ENCODE peak calls at places on chromosomes 2 and 18, in ten cellular contexts. R is aorta, J is skeletal muscle cell, P is right lobe of liver, C is upper lobe of right lung, O is cardiac fibroblast, A is mammary epithelial cell, H is astrocyte of the cerebellum, X is NB4, M is IMR-90. E is an unnamed sample.

GRCh38 chr2:45567974-45568789 is 42.9 kb downstream of the SRBD1 start:
- DNase-seq in J (no peak), M (peak; percentile 7), P (no peak), O (peak; percentile 49), X (peak; percentile 95), H (no peak), R (no peak), A (no peak), C (no peak), E (no peak)

GRCh38 chr2:122191331-122191730 is 435.9 kb downstream of the TSN start:
- DNase-seq in H (no peak), A (peak; percentile 46), J (no peak), P (no peak), X (peak; percentile 51), M (no peak), O (peak; percentile 81), R (no peak), C (no peak), E (no peak)

GRCh38 chr2:116109471-116109870 is 1667.0 kb downstream of the DPP10 start:
- DNase-seq in J (no peak), C (no peak), O (no peak), M (no peak), A (no peak), X (no peak), H (no peak), R (no peak), P (no peak), E (no peak)

GRCh38 chr18:78743078-78743477 is 236.5 kb upstream of the SALL3 start:
- DNase-seq in J (no peak), P (peak; percentile 40), M (no peak), H (no peak), X (no peak), R (no peak), A (no peak), C (no peak), O (no peak), E (no peak)

GRCh38 chr2:98379311-98380202 is 33.3 kb downstream of the CNGA3 start:
- DNase-seq in M (no peak), P (no peak), A (peak; percentile 34), H (no peak), J (no peak), X (no peak), O (no peak), R (no peak), C (no peak), E (no peak)

GRCh38 chr2:172806426-172807008 is 70.9 kb downstream of the RAPGEF4 start:
- DNase-seq in P (no peak), J (peak; percentile 24), X (peak; percentile 68), C (no peak), O (peak; percentile 79), M (peak; percentile 68), A (no peak), H (peak; percentile 53), R (no peak), E (no peak)

GRCh38 chr18:23573948-23574431 is 12.3 kb downstream of the NPC1 start:
- DNase-seq in C (peak; percentile 71), H (peak; percentile 55), O (peak; percentile 65), A (peak; percentile 86), M (peak; percentile 72), X (no peak), R (no peak), P (no peak), J (peak; percentile 28), E (no peak)

GRCh38 chr2:54708584-54709340 is 14.7 kb upstream of the EML6 start:
- DNase-seq in M (no peak), X (no peak), A (no peak), J (no peak), P (peak; percentile 78), R (peak; percentile 70), C (peak; percentile 77), H (no peak), O (peak; percentile 24), E (no peak)

GRCh38 chr2:235665656-235666239 is 171.9 kb downstream of the AGAP1 start:
- DNase-seq in J (no peak), A (no peak), O (no peak), M (peak; percentile 38), H (no peak), R (no peak), P (no peak), X (no peak), C (no peak), E (no peak)

GRCh38 chr2:72915907-72916742 is 1.2 kb upstream of the EMX1 start:
- DNase-seq in P (peak; percentile 76), C (peak; percentile 78), R (peak; percentile 45), O (peak; percentile 24), X (peak; percentile 49), A (peak; percentile 57), J (no peak), H (no peak), M (no peak), E (no peak)

GRCh38 chr2:158131483-158131912 is 29.8 kb downstream of the UPP2 start:
- DNase-seq in C (no peak), R (no peak), J (no peak), M (no peak), P (no peak), H (no peak), A (no peak), X (no peak), O (no peak), E (no peak)

GRCh38 chr18:23377669-23378469 is 75.2 kb upstream of the RIOK3 start:
- DNase-seq in M (peak; percentile 92), X (peak; percentile 20), H (peak; percentile 79), C (no peak), O (peak; percentile 84), A (peak; percentile 77), J (peak; percentile 57), P (no peak), R (no peak), E (peak; percentile 63)

GRCh38 chr18:70490008-70490933 is 201.4 kb downstream of the SOCS6 start:
- DNase-seq in R (no peak), A (peak; percentile 30), M (peak; percentile 57), C (no peak), H (peak; percentile 45), X (peak; percentile 92), J (peak; percentile 43), P (no peak), O (peak; percentile 70), E (peak; percentile 2)
- H3K4me3 ChIP-seq in R (no peak overlapping the region), A (no peak overlapping the region), M (peak overlapping the region; percentile 55), C (no peak overlapping the region), H (no peak overlapping the region), X (peak overlapping the region; percentile 30), J (peak overlapping the region; percentile 23), P (peak overlapping the region; percentile 34), O (no peak overlapping the region), E (no peak overlapping the region)

DNA sequence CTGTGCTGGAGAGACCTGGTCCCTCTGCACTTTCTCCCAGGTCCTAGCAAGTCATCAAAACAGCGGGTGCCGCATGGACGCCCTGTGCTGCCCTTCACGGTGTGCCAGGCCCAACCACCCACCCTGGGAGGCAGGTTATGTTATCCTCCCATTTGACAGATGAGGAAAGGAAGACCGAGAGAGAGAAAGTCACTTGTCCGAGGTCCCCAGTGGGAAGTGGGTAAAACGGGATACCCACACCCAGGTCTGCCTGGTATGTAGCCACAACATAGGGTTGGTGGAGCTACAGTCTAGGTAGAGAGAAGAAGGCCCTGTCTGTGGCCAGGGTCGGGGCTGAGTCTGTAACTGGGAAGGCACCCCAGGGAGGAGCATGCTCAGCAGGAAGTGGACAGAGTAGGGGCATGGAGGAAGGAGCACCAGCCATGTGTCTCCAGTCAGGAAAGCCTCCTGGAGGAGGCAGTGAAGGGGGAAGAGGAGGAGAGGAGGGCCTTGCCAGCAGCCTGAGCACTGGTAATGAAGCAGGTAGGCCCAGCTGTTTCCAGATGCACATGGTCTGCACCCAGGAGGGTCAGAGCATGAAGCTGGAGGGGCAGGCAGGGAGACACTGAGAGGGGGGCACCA is 98.4 kb downstream of the ZFP36L2 start:
- DNase-seq in C (peak; percentile 62), A (no peak), H (no peak), M (no peak), J (no peak), O (no peak), X (peak; percentile 69), P (no peak), R (peak; percentile 64), E (no peak)
- H3K4me3 ChIP-seq in C (no peak overlapping the region), A (no peak overlapping the region), H (no peak overlapping the region), M (no peak overlapping the region), J (no peak overlapping the region), O (no peak overlapping the region), X (peak overlapping the region; percentile 19), P (no peak overlapping the region), R (no peak overlapping the region), E (no peak overlapping the region)

DNA sequence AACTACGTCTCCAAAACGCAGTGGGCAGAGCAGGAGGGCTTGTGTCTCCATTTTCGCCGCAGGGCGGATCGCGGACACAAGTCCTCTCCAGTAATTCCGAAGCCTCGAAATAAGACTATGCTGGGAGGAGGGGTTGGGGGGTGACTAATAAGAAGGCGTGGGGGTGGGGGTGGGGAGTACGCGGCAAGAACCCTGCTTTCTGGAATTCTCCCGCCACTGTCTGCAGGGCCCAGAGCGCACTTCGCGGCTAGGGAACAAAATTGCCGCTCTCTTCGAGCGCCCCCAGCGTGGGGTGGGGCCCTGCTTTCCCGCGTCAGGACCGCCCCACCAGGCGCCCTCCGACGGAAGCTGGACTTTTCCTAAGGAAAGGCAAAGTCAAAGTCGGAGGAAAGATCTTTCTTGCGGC is 12.0 kb downstream of the NR4A2 start:
- DNase-seq in A (no peak), R (no peak), C (no peak), J (no peak), X (no peak), P (peak; percentile 55), M (peak; percentile 61), H (no peak), O (no peak), E (no peak)
- H3K4me3 ChIP-seq in A (peak overlapping the region; percentile 2), R (peak overlapping the region; percentile 50), C (peak overlapping the region; percentile 49), J (peak overlapping the region; percentile 40), X (no peak overlapping the region), P (peak overlapping the region; percentile 54), M (peak overlapping the region; percentile 50), H (peak overlapping the region; percentile 36), O (peak overlapping the region; percentile 39), E (no peak overlapping the region)

DNA sequence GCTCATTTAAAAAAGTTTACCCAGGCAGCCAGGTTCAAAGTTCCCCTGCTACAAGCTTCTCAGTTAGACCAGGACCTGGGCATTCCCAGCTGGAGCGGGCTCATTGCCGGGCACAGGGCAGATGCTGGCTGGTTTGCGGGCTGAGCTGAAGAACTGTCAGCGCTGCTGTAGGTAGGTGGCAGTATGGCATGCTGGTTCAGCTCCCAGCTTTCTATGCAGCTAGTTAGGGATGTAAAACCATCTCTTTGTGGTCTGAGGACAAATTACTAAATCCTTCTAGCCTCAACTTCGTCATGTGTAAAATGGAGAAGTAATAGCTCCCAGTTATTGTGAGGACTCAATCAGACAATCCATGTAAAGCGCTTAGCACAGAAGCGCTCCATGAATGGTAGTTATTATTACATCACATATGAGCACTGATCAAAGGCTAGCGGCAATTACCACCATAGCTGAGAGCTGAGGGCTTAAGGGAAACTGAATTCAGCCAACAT is 2.4 kb upstream of the LDLRAD4 start:
- DNase-seq in A (peak; percentile 42), H (peak; percentile 33), P (peak; percentile 94), M (peak; percentile 47), C (peak; percentile 75), O (peak; percentile 62), X (peak; percentile 85), J (peak; percentile 14), R (peak; percentile 88), E (no peak)
- H3K4me3 ChIP-seq in A (no peak overlapping the region), H (no peak overlapping the region), P (no peak overlapping the region), M (no peak overlapping the region), C (no peak overlapping the region), O (no peak overlapping the region), X (no peak overlapping the region), J (no peak overlapping the region), R (no peak overlapping the region), E (no peak overlapping the region)

E was measured in keratinocyte.